ENCODE peak calls at places on chromosome 5, in ten cellular contexts. One of them, this sample, is unnamed.

GRCh38 chr5:92687793-92688467 is 893.1 kb downstream of the NR2F1-AS1 start:
- DNase-seq in astrocyte of the spinal cord: peak
- DNase-seq in NB4: peak
- DNase-seq in AG10803: peak
- DNase-seq in cardiac fibroblast: peak
- DNase-seq in lung: no peak
- DNase-seq in CD8-positive, alpha-beta memory T cell: no peak
- DNase-seq in NT2/D1: no peak
- DNase-seq in GM06990: no peak
- DNase-seq in colonic mucosa: no peak
- DNase-seq in this sample: peak

GRCh38 chr5:76754765-76755164 is 38.8 kb downstream of the F2R start:
- DNase-seq in astrocyte of the spinal cord: no peak
- DNase-seq in NB4: no peak
- DNase-seq in AG10803: no peak
- DNase-seq in cardiac fibroblast: no peak
- DNase-seq in lung: no peak
- DNase-seq in CD8-positive, alpha-beta memory T cell: no peak
- DNase-seq in NT2/D1: no peak
- DNase-seq in GM06990: no peak
- DNase-seq in colonic mucosa: no peak
- DNase-seq in this sample: no peak

GRCh38 chr5:148469446-148470062 is 85.8 kb downstream of the FBXO38 start:
- DNase-seq in astrocyte of the spinal cord: peak
- DNase-seq in NB4: no peak
- DNase-seq in AG10803: peak
- DNase-seq in cardiac fibroblast: peak
- DNase-seq in lung: no peak
- DNase-seq in CD8-positive, alpha-beta memory T cell: no peak
- DNase-seq in NT2/D1: no peak
- DNase-seq in GM06990: no peak
- DNase-seq in colonic mucosa: no peak
- DNase-seq in this sample: no peak

GRCh38 chr5:111070272-111071134 is 1.0 kb upstream of the TSLP start:
- DNase-seq in astrocyte of the spinal cord: peak
- DNase-seq in NB4: no peak
- DNase-seq in AG10803: no peak
- DNase-seq in cardiac fibroblast: peak
- DNase-seq in lung: no peak
- DNase-seq in CD8-positive, alpha-beta memory T cell: no peak
- DNase-seq in NT2/D1: peak
- DNase-seq in GM06990: no peak
- DNase-seq in colonic mucosa: no peak
- DNase-seq in this sample: peak

GRCh38 chr5:154430961-154431630 is 14.7 kb upstream of the SAP30L start:
- DNase-seq in astrocyte of the spinal cord: no peak
- DNase-seq in NB4: no peak
- DNase-seq in AG10803: no peak
- DNase-seq in cardiac fibroblast: no peak
- DNase-seq in lung: no peak
- DNase-seq in CD8-positive, alpha-beta memory T cell: no peak
- DNase-seq in NT2/D1: no peak
- DNase-seq in GM06990: no peak
- DNase-seq in colonic mucosa: no peak
- DNase-seq in this sample: no peak

GRCh38 chr5:152170350-152170749 is 234.7 kb downstream of the NMUR2 start:
- DNase-seq in astrocyte of the spinal cord: no peak
- DNase-seq in NB4: no peak
- DNase-seq in AG10803: no peak
- DNase-seq in cardiac fibroblast: no peak
- DNase-seq in lung: no peak
- DNase-seq in CD8-positive, alpha-beta memory T cell: no peak
- DNase-seq in NT2/D1: no peak
- DNase-seq in GM06990: no peak
- DNase-seq in colonic mucosa: no peak
- DNase-seq in this sample: no peak

GRCh38 chr5:82167372-82167771 is 110.8 kb downstream of the RPS23 start:
- DNase-seq in astrocyte of the spinal cord: no peak
- DNase-seq in NB4: no peak
- DNase-seq in AG10803: no peak
- DNase-seq in cardiac fibroblast: no peak
- DNase-seq in lung: no peak
- DNase-seq in CD8-positive, alpha-beta memory T cell: no peak
- DNase-seq in NT2/D1: no peak
- DNase-seq in GM06990: no peak
- DNase-seq in colonic mucosa: no peak
- DNase-seq in this sample: no peak

GRCh38 chr5:54205453-54205852 is 104.9 kb downstream of the ARL15 start:
- DNase-seq in astrocyte of the spinal cord: no peak
- DNase-seq in NB4: no peak
- DNase-seq in AG10803: no peak
- DNase-seq in cardiac fibroblast: no peak
- DNase-seq in lung: no peak
- DNase-seq in CD8-positive, alpha-beta memory T cell: no peak
- DNase-seq in NT2/D1: no peak
- DNase-seq in GM06990: no peak
- DNase-seq in colonic mucosa: no peak
- DNase-seq in this sample: no peak

GRCh38 chr5:80704221-80704620 is 49.4 kb upstream of the DHFR start:
- DNase-seq in astrocyte of the spinal cord: no peak
- DNase-seq in NB4: no peak
- DNase-seq in AG10803: no peak
- DNase-seq in cardiac fibroblast: no peak
- DNase-seq in lung: no peak
- DNase-seq in CD8-positive, alpha-beta memory T cell: no peak
- DNase-seq in NT2/D1: no peak
- DNase-seq in GM06990: no peak
- DNase-seq in colonic mucosa: no peak
- DNase-seq in this sample: no peak

GRCh38 chr5:14879985-14880589 is 8.5 kb upstream of the ANKH start:
- DNase-seq in astrocyte of the spinal cord: peak
- DNase-seq in NB4: peak
- DNase-seq in AG10803: peak
- DNase-seq in cardiac fibroblast: peak
- DNase-seq in lung: no peak
- DNase-seq in CD8-positive, alpha-beta memory T cell: no peak
- DNase-seq in NT2/D1: no peak
- DNase-seq in GM06990: no peak
- DNase-seq in colonic mucosa: no peak
- DNase-seq in this sample: no peak

GRCh38 chr5:169512385-169512784 is 71.2 kb upstream of the SPDL1 start:
- DNase-seq in astrocyte of the spinal cord: no peak
- DNase-seq in NB4: no peak
- DNase-seq in AG10803: no peak
- DNase-seq in cardiac fibroblast: no peak
- DNase-seq in lung: no peak
- DNase-seq in CD8-positive, alpha-beta memory T cell: no peak
- DNase-seq in NT2/D1: no peak
- DNase-seq in GM06990: no peak
- DNase-seq in colonic mucosa: no peak
- DNase-seq in this sample: no peak

GRCh38 chr5:141398608-141399007 is 861 bp downstream of the PCDHGB5 start:
- DNase-seq in astrocyte of the spinal cord: no peak
- DNase-seq in NB4: no peak
- DNase-seq in AG10803: no peak
- DNase-seq in cardiac fibroblast: no peak
- DNase-seq in lung: no peak
- DNase-seq in CD8-positive, alpha-beta memory T cell: no peak
- DNase-seq in NT2/D1: no peak
- DNase-seq in GM06990: no peak
- DNase-seq in colonic mucosa: no peak
- DNase-seq in this sample: peak

GRCh38 chr5:141402553-141403328 is at the start of gene PCDHGA9:
- DNase-seq in astrocyte of the spinal cord: peak
- DNase-seq in NB4: no peak
- DNase-seq in AG10803: peak
- DNase-seq in cardiac fibroblast: peak
- DNase-seq in lung: no peak
- DNase-seq in CD8-positive, alpha-beta memory T cell: no peak
- DNase-seq in NT2/D1: no peak
- DNase-seq in GM06990: no peak
- DNase-seq in colonic mucosa: no peak
- DNase-seq in this sample: peak

GRCh38 chr5:141399555-141400258 is 2.0 kb downstream of the PCDHGB5 start:
- DNase-seq in astrocyte of the spinal cord: no peak
- DNase-seq in NB4: no peak
- DNase-seq in AG10803: no peak
- DNase-seq in cardiac fibroblast: no peak
- DNase-seq in lung: no peak
- DNase-seq in CD8-positive, alpha-beta memory T cell: no peak
- DNase-seq in NT2/D1: no peak
- DNase-seq in GM06990: no peak
- DNase-seq in colonic mucosa: no peak
- DNase-seq in this sample: no peak

DNA sequence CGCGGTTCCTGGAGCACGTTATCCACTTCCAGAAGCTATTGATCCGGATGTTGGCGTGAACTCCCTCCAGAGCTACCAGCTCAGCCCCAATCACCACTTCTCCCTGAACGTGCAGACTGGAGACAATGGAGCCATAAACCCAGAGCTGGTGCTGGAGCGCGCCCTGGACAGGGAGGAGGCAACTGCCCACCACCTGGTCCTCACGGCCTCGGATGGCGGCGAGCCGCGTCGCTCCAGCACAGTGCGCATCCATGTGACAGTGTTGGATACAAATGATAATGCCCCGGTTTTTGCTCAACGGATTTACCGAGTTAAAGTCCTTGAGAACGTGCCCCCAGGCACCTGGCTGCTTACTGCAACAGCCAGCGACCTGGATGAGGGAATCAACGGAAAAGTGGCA is 809 bp downstream of the PCDHGA9 start:
- DNase-seq in astrocyte of the spinal cord: no peak
- DNase-seq in NB4: no peak
- DNase-seq in AG10803: no peak
- DNase-seq in cardiac fibroblast: no peak
- DNase-seq in lung: no peak
- DNase-seq in CD8-positive, alpha-beta memory T cell: no peak
- DNase-seq in NT2/D1: no peak
- DNase-seq in GM06990: no peak
- DNase-seq in colonic mucosa: no peak
- DNase-seq in this sample: no peak
- H3K4me3 ChIP-seq in astrocyte of the spinal cord: peak
- H3K4me3 ChIP-seq in NB4: no peak
- H3K4me3 ChIP-seq in AG10803: no peak
- H3K4me3 ChIP-seq in cardiac fibroblast: no peak
- H3K4me3 ChIP-seq in lung: no peak
- H3K4me3 ChIP-seq in CD8-positive, alpha-beta memory T cell: no peak
- H3K4me3 ChIP-seq in NT2/D1: no peak
- H3K4me3 ChIP-seq in GM06990: no peak
- H3K4me3 ChIP-seq in colonic mucosa: no peak
- H3K4me3 ChIP-seq in this sample: no peak

GRCh38 chr5:97096096-97096648 is 46.2 kb downstream of the LIX1 start:
- DNase-seq in astrocyte of the spinal cord: peak
- DNase-seq in NB4: no peak
- DNase-seq in AG10803: peak
- DNase-seq in cardiac fibroblast: no peak
- DNase-seq in lung: no peak
- DNase-seq in CD8-positive, alpha-beta memory T cell: no peak
- DNase-seq in NT2/D1: no peak
- DNase-seq in GM06990: no peak
- DNase-seq in colonic mucosa: no peak
- DNase-seq in this sample: no peak

GRCh38 chr5:97097348-97098220 is 44.8 kb downstream of the LIX1 start:
- DNase-seq in astrocyte of the spinal cord: no peak
- DNase-seq in NB4: peak
- DNase-seq in AG10803: no peak
- DNase-seq in cardiac fibroblast: no peak
- DNase-seq in lung: no peak
- DNase-seq in CD8-positive, alpha-beta memory T cell: no peak
- DNase-seq in NT2/D1: no peak
- DNase-seq in GM06990: no peak
- DNase-seq in colonic mucosa: no peak
- DNase-seq in this sample: no peak

GRCh38 chr5:97101189-97101910 is 41.1 kb downstream of the LIX1 start:
- DNase-seq in astrocyte of the spinal cord: peak
- DNase-seq in NB4: no peak
- DNase-seq in AG10803: no peak
- DNase-seq in cardiac fibroblast: no peak
- DNase-seq in lung: no peak
- DNase-seq in CD8-positive, alpha-beta memory T cell: no peak
- DNase-seq in NT2/D1: no peak
- DNase-seq in GM06990: no peak
- DNase-seq in colonic mucosa: no peak
- DNase-seq in this sample: no peak

GRCh38 chr5:97100486-97100885 is 41.9 kb downstream of the LIX1 start:
- DNase-seq in astrocyte of the spinal cord: no peak
- DNase-seq in NB4: no peak
- DNase-seq in AG10803: peak
- DNase-seq in cardiac fibroblast: peak
- DNase-seq in lung: no peak
- DNase-seq in CD8-positive, alpha-beta memory T cell: no peak
- DNase-seq in NT2/D1: no peak
- DNase-seq in GM06990: no peak
- DNase-seq in colonic mucosa: no peak
- DNase-seq in this sample: no peak

GRCh38 chr5:97098864-97099454 is 43.5 kb downstream of the LIX1 start:
- DNase-seq in astrocyte of the spinal cord: no peak
- DNase-seq in NB4: no peak
- DNase-seq in AG10803: peak
- DNase-seq in cardiac fibroblast: no peak
- DNase-seq in lung: no peak
- DNase-seq in CD8-positive, alpha-beta memory T cell: no peak
- DNase-seq in NT2/D1: no peak
- DNase-seq in GM06990: peak
- DNase-seq in colonic mucosa: no peak
- DNase-seq in this sample: no peak
- H3K4me3 ChIP-seq in astrocyte of the spinal cord: no peak
- H3K4me3 ChIP-seq in NB4: no peak
- H3K4me3 ChIP-seq in AG10803: no peak
- H3K4me3 ChIP-seq in cardiac fibroblast: no peak
- H3K4me3 ChIP-seq in lung: no peak
- H3K4me3 ChIP-seq in CD8-positive, alpha-beta memory T cell: no peak
- H3K4me3 ChIP-seq in NT2/D1: no peak
- H3K4me3 ChIP-seq in GM06990: peak
- H3K4me3 ChIP-seq in colonic mucosa: no peak
- H3K4me3 ChIP-seq in this sample: no peak

GRCh38 chr5:26326153-26326759 is 712.1 kb downstream of the CDH9 start:
- DNase-seq in astrocyte of the spinal cord: no peak
- DNase-seq in NB4: no peak
- DNase-seq in AG10803: peak
- DNase-seq in cardiac fibroblast: no peak
- DNase-seq in lung: no peak
- DNase-seq in CD8-positive, alpha-beta memory T cell: no peak
- DNase-seq in NT2/D1: no peak
- DNase-seq in GM06990: no peak
- DNase-seq in colonic mucosa: no peak
- DNase-seq in this sample: no peak
- H3K4me3 ChIP-seq in astrocyte of the spinal cord: no peak
- H3K4me3 ChIP-seq in NB4: no peak
- H3K4me3 ChIP-seq in AG10803: no peak
- H3K4me3 ChIP-seq in cardiac fibroblast: no peak
- H3K4me3 ChIP-seq in lung: no peak
- H3K4me3 ChIP-seq in CD8-positive, alpha-beta memory T cell: no peak
- H3K4me3 ChIP-seq in NT2/D1: no peak
- H3K4me3 ChIP-seq in GM06990: no peak
- H3K4me3 ChIP-seq in colonic mucosa: no peak
- H3K4me3 ChIP-seq in this sample: no peak

DNA sequence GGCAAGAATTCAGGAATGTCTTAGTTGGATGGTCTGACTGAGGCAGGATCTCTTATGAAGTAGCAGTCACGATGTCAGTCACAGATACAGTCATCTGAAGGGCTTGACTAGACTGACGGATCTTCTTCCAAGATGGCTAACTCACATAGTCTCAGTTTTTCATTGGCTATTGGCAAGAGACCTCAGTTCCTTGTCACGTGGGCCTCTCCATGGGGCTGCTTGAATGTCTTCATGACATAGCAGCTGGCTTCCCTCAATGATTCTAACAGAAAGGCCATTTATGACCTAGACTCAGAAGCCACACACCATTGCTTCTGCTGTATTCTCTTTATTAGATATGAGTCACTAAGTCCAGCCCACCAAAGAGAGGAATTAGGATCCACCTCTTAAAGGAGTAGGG is 4.7 kb downstream of the APC start:
- DNase-seq in astrocyte of the spinal cord: peak
- DNase-seq in NB4: peak
- DNase-seq in AG10803: no peak
- DNase-seq in cardiac fibroblast: peak
- DNase-seq in lung: no peak
- DNase-seq in CD8-positive, alpha-beta memory T cell: no peak
- DNase-seq in NT2/D1: no peak
- DNase-seq in GM06990: no peak
- DNase-seq in colonic mucosa: no peak
- DNase-seq in this sample: no peak
- H3K4me3 ChIP-seq in astrocyte of the spinal cord: no peak
- H3K4me3 ChIP-seq in NB4: no peak
- H3K4me3 ChIP-seq in AG10803: no peak
- H3K4me3 ChIP-seq in cardiac fibroblast: no peak
- H3K4me3 ChIP-seq in lung: no peak
- H3K4me3 ChIP-seq in CD8-positive, alpha-beta memory T cell: no peak
- H3K4me3 ChIP-seq in NT2/D1: no peak
- H3K4me3 ChIP-seq in GM06990: no peak
- H3K4me3 ChIP-seq in colonic mucosa: no peak
- H3K4me3 ChIP-seq in this sample: no peak

This sample was measured in H7.